ENCODE peak calls at places on chromosomes 3 and 15, in eight cellular contexts. S is GM04504, D is progenitor cell of endocrine pancreas, Z is NCI-H2081, G is K562, W is NCI-H1092 treated with DMSO at 0.1 percent for 48 hours, Q is mesothelial cell of epicardium, P is anterior cingulate cortex. N is an unnamed sample.

GRCh38 chr15:88744548-88745020 is 58.7 kb upstream of the ACAN start:
- DNase-seq in Z (no peak), P (no peak), Q (no peak), W (no peak), G (no peak), S (no peak), D (no peak), N (no peak)

GRCh38 chr3:133547432-133548041 is 25.9 kb upstream of the CDV3 start:
- DNase-seq in D (no peak), Q (no peak), Z (no peak), G (no peak), S (peak; percentile 56), P (no peak), W (no peak), N (no peak)

GRCh38 chr3:144109944-144110343 is 138.3 kb downstream of the DIPK2A start:
- DNase-seq in Q (no peak), Z (no peak), W (no peak), D (no peak), G (no peak), S (no peak), P (no peak), N (no peak)

GRCh38 chr15:39594056-39594763 is 13.3 kb downstream of the THBS1 start:
- DNase-seq in Q (no peak), D (no peak), G (no peak), W (no peak), S (peak; percentile 40), Z (no peak), P (no peak), N (peak; percentile 64)

GRCh38 chr15:89778861-89779260 is 2.7 kb downstream of the MESP2 start:
- DNase-seq in P (no peak), Z (no peak), Q (no peak), W (no peak), S (no peak), D (no peak), G (no peak), N (no peak)

GRCh38 chr15:58442122-58442521 is 10.3 kb downstream of the LIPC start:
- DNase-seq in P (no peak), W (no peak), G (no peak), D (no peak), Z (no peak), Q (no peak), S (no peak), N (no peak)

GRCh38 chr15:73287019-73287418 is 81.7 kb downstream of the HCN4 start:
- DNase-seq in D (no peak), P (no peak), G (no peak), Q (no peak), W (no peak), Z (no peak), S (no peak), N (no peak)

GRCh38 chr3:50136714-50137405 is 18.3 kb upstream of the SEMA3F start:
- DNase-seq in W (no peak), P (no peak), D (no peak), G (no peak), S (no peak), Q (no peak), Z (no peak), N (no peak)

GRCh38 chr15:24917431-24917830 is 37.4 kb upstream of the SNRPN start:
- DNase-seq in Q (no peak), D (no peak), W (no peak), P (no peak), S (no peak), G (no peak), Z (no peak), N (no peak)

GRCh38 chr3:138125548-138126221 is 6.5 kb downstream of the A4GNT start:
- DNase-seq in P (no peak), Z (no peak), S (no peak), D (no peak), Q (no peak), G (no peak), W (no peak), N (no peak)

GRCh38 chr3:127482216-127483004 is 108.1 kb downstream of the TPRA1 start:
- DNase-seq in Q (peak; percentile 28), G (no peak), D (no peak), S (no peak), P (no peak), Z (no peak), W (no peak), N (no peak)

GRCh38 chr15:97210277-97210676 is 750.2 kb upstream of the ARRDC4 start:
- DNase-seq in Z (no peak), S (no peak), D (no peak), G (no peak), Q (no peak), P (no peak), W (no peak), N (no peak)

GRCh38 chr3:66406841-66407240 is 94.0 kb downstream of the LRIG1 start:
- DNase-seq in P (no peak), D (no peak), Z (no peak), W (no peak), G (no peak), Q (no peak), S (no peak), N (no peak)

GRCh38 chr3:164897335-164897734 is 181.0 kb downstream of the SI start:
- DNase-seq in P (no peak), D (no peak), S (no peak), Q (no peak), W (peak; percentile 30), G (no peak), Z (peak; percentile 62), N (no peak)

GRCh38 chr3:16106050-16106449 is 68.4 kb upstream of the GALNT15 start:
- DNase-seq in D (no peak), P (no peak), Z (no peak), W (no peak), G (no peak), Q (no peak), S (no peak), N (no peak)

GRCh38 chr15:90989040-90989768 is 5.1 kb downstream of the PRC1 start:
- DNase-seq in W (no peak), Z (no peak), Q (no peak), S (no peak), P (no peak), G (no peak), D (no peak), N (no peak)

GRCh38 chr3:71542548-71543370 is 40.8 kb downstream of the FOXP1 start:
- DNase-seq in D (no peak), Q (peak; percentile 61), P (peak; percentile 56), W (no peak), Z (peak; percentile 22), G (peak; percentile 29), S (peak; percentile 92), N (peak; percentile 89)

N was measured in endothelial cell of umbilical vein.